ENCODE peak calls at places on chromosome 13, in five cellular contexts. One of them, this sample, is unnamed.
A peak's percentile ranks its signal among the peaks of the same experiment; 100 is the strongest.

GRCh38 chr13:113095146-113096051 is 10.2 kb upstream of the F7 start:
- DNase-seq in uterus: no peak
- DNase-seq in T-helper 17 cell: no peak
- DNase-seq in RPMI8226: no peak
- DNase-seq in AG09319: no peak
- DNase-seq in this sample: no peak

GRCh38 chr13:95480131-95480545 is 72.4 kb upstream of the CLDN10 start:
- DNase-seq in uterus: no peak
- DNase-seq in T-helper 17 cell: no peak
- DNase-seq in RPMI8226: no peak
- DNase-seq in AG09319: no peak
- DNase-seq in this sample: peak; percentile 90

GRCh38 chr13:50626031-50626643 is 217.4 kb downstream of the DLEU7 start:
- DNase-seq in uterus: no peak
- DNase-seq in T-helper 17 cell: no peak
- DNase-seq in RPMI8226: no peak
- DNase-seq in AG09319: no peak
- DNase-seq in this sample: peak; percentile 92

GRCh38 chr13:34207872-34208271 is 389.9 kb downstream of the RFC3 start:
- DNase-seq in uterus: no peak
- DNase-seq in T-helper 17 cell: no peak
- DNase-seq in RPMI8226: no peak
- DNase-seq in AG09319: no peak
- DNase-seq in this sample: no peak

GRCh38 chr13:66665991-66666390 is 564.1 kb downstream of the PCDH9 start:
- DNase-seq in uterus: no peak
- DNase-seq in T-helper 17 cell: no peak
- DNase-seq in RPMI8226: no peak
- DNase-seq in AG09319: peak; percentile 76
- DNase-seq in this sample: no peak

GRCh38 chr13:73776137-73776785 is 357.9 kb downstream of the KLF12 start:
- DNase-seq in uterus: no peak
- DNase-seq in T-helper 17 cell: no peak
- DNase-seq in RPMI8226: no peak
- DNase-seq in AG09319: no peak
- DNase-seq in this sample: no peak

GRCh38 chr13:34294483-34295129 is 476.7 kb downstream of the RFC3 start:
- DNase-seq in uterus: no peak
- DNase-seq in T-helper 17 cell: no peak
- DNase-seq in RPMI8226: no peak
- DNase-seq in AG09319: no peak
- DNase-seq in this sample: peak; percentile 17

GRCh38 chr13:93698016-93698613 is 471.5 kb downstream of the GPC6 start:
- DNase-seq in uterus: no peak
- DNase-seq in T-helper 17 cell: no peak
- DNase-seq in RPMI8226: no peak
- DNase-seq in AG09319: no peak
- DNase-seq in this sample: no peak

GRCh38 chr13:30364876-30365275 is 57.4 kb upstream of the UBE2L5 start:
- DNase-seq in uterus: no peak
- DNase-seq in T-helper 17 cell: no peak
- DNase-seq in RPMI8226: no peak
- DNase-seq in AG09319: no peak
- DNase-seq in this sample: no peak

GRCh38 chr13:50635504-50635903 is 208.0 kb downstream of the DLEU7 start:
- DNase-seq in uterus: peak; percentile 57
- DNase-seq in T-helper 17 cell: no peak
- DNase-seq in RPMI8226: no peak
- DNase-seq in AG09319: no peak
- DNase-seq in this sample: peak; percentile 91

GRCh38 chr13:77719128-77719527 is 21.6 kb downstream of the SLAIN1 start:
- DNase-seq in uterus: no peak
- DNase-seq in T-helper 17 cell: no peak
- DNase-seq in RPMI8226: no peak
- DNase-seq in AG09319: no peak
- DNase-seq in this sample: no peak

GRCh38 chr13:44302948-44303575 is 70.6 kb upstream of the SERP2 start:
- DNase-seq in uterus: no peak
- DNase-seq in T-helper 17 cell: no peak
- DNase-seq in RPMI8226: no peak
- DNase-seq in AG09319: no peak
- DNase-seq in this sample: no peak

GRCh38 chr13:47166341-47166740 is 269.5 kb upstream of the HTR2A start:
- DNase-seq in uterus: no peak
- DNase-seq in T-helper 17 cell: no peak
- DNase-seq in RPMI8226: no peak
- DNase-seq in AG09319: no peak
- DNase-seq in this sample: no peak

GRCh38 chr13:20401586-20401957 is 124.1 kb downstream of the CRYL1 start:
- DNase-seq in uterus: no peak
- DNase-seq in T-helper 17 cell: no peak
- DNase-seq in RPMI8226: no peak
- DNase-seq in AG09319: no peak
- DNase-seq in this sample: no peak

GRCh38 chr13:98406475-98406874 is 170.4 kb downstream of the STK24 start:
- DNase-seq in uterus: no peak
- DNase-seq in T-helper 17 cell: no peak
- DNase-seq in RPMI8226: no peak
- DNase-seq in AG09319: no peak
- DNase-seq in this sample: no peak

GRCh38 chr13:66506979-66507378 is 723.2 kb downstream of the PCDH9 start:
- DNase-seq in uterus: no peak
- DNase-seq in T-helper 17 cell: no peak
- DNase-seq in RPMI8226: no peak
- DNase-seq in AG09319: no peak
- DNase-seq in this sample: peak; percentile 62

GRCh38 chr13:85261757-85262346 is 537.4 kb downstream of the SLITRK6 start:
- DNase-seq in uterus: no peak
- DNase-seq in T-helper 17 cell: no peak
- DNase-seq in RPMI8226: peak; percentile 4
- DNase-seq in AG09319: no peak
- DNase-seq in this sample: peak; percentile 56

GRCh38 chr13:112450567-112451240 is 74.5 kb downstream of the SPACA7 start:
- DNase-seq in uterus: no peak
- DNase-seq in T-helper 17 cell: no peak
- DNase-seq in RPMI8226: no peak
- DNase-seq in AG09319: no peak
- DNase-seq in this sample: no peak

GRCh38 chr13:28329395-28330158 is 165.4 kb downstream of the FLT1 start:
- DNase-seq in uterus: peak; percentile 22
- DNase-seq in T-helper 17 cell: no peak
- DNase-seq in RPMI8226: no peak
- DNase-seq in AG09319: peak; percentile 89
- DNase-seq in this sample: no peak

GRCh38 chr13:71610876-71611275 is 256.1 kb downstream of the DACH1 start:
- DNase-seq in uterus: no peak
- DNase-seq in T-helper 17 cell: no peak
- DNase-seq in RPMI8226: no peak
- DNase-seq in AG09319: no peak
- DNase-seq in this sample: peak; percentile 57

GRCh38 chr13:44601596-44601995 is 25.5 kb upstream of the TSC22D1 start:
- DNase-seq in uterus: no peak
- DNase-seq in T-helper 17 cell: no peak
- DNase-seq in RPMI8226: no peak
- DNase-seq in AG09319: no peak
- DNase-seq in this sample: no peak

GRCh38 chr13:78596701-78597550 is 6.4 kb downstream of the POU4F1 start:
- DNase-seq in uterus: no peak
- DNase-seq in T-helper 17 cell: no peak
- DNase-seq in RPMI8226: no peak
- DNase-seq in AG09319: no peak
- DNase-seq in this sample: no peak

GRCh38 chr13:112688560-112689497 is 1.0 kb upstream of the ATP11A start:
- DNase-seq in uterus: no peak
- DNase-seq in T-helper 17 cell: peak; percentile 12
- DNase-seq in RPMI8226: no peak
- DNase-seq in AG09319: no peak
- DNase-seq in this sample: peak; percentile 38

GRCh38 chr13:112971288-112971643 is 2.3 kb downstream of the MCF2L start:
- DNase-seq in uterus: no peak
- DNase-seq in T-helper 17 cell: no peak
- DNase-seq in RPMI8226: no peak
- DNase-seq in AG09319: no peak
- DNase-seq in this sample: no peak

GRCh38 chr13:110646442-110647364 is 31.4 kb downstream of the NAXD start:
- DNase-seq in uterus: no peak
- DNase-seq in T-helper 17 cell: no peak
- DNase-seq in RPMI8226: no peak
- DNase-seq in AG09319: no peak
- DNase-seq in this sample: no peak

GRCh38 chr13:44309771-44310767 is 63.6 kb upstream of the SERP2 start:
- DNase-seq in uterus: no peak
- DNase-seq in T-helper 17 cell: no peak
- DNase-seq in RPMI8226: no peak
- DNase-seq in AG09319: no peak
- DNase-seq in this sample: no peak

GRCh38 chr13:28067526-28067925 is 32.9 kb downstream of the FLT3 start:
- DNase-seq in uterus: no peak
- DNase-seq in T-helper 17 cell: no peak
- DNase-seq in RPMI8226: no peak
- DNase-seq in AG09319: no peak
- DNase-seq in this sample: no peak

GRCh38 chr13:111893071-111893606 is 173.8 kb upstream of the SOX1 start:
- DNase-seq in uterus: no peak
- DNase-seq in T-helper 17 cell: no peak
- DNase-seq in RPMI8226: no peak
- DNase-seq in AG09319: no peak
- DNase-seq in this sample: no peak

GRCh38 chr13:114128348-114128623 is 4.1 kb downstream of the RASA3 start:
- DNase-seq in uterus: no peak
- DNase-seq in T-helper 17 cell: no peak
- DNase-seq in RPMI8226: no peak
- DNase-seq in AG09319: no peak
- DNase-seq in this sample: no peak

GRCh38 chr13:31930901-31931522 is 100.6 kb upstream of the FRY start:
- DNase-seq in uterus: no peak
- DNase-seq in T-helper 17 cell: no peak
- DNase-seq in RPMI8226: no peak
- DNase-seq in AG09319: no peak
- DNase-seq in this sample: peak; percentile 18

GRCh38 chr13:30333601-30334000 is 26.2 kb upstream of the KATNAL1 start:
- DNase-seq in uterus: no peak
- DNase-seq in T-helper 17 cell: no peak
- DNase-seq in RPMI8226: no peak
- DNase-seq in AG09319: no peak
- DNase-seq in this sample: no peak

GRCh38 chr13:59734393-59734792 is 429.3 kb downstream of the DIAPH3 start:
- DNase-seq in uterus: no peak
- DNase-seq in T-helper 17 cell: no peak
- DNase-seq in RPMI8226: no peak
- DNase-seq in AG09319: no peak
- DNase-seq in this sample: peak; percentile 15

GRCh38 chr13:46176756-46177155 is 5.2 kb downstream of the LCP1 start:
- DNase-seq in uterus: no peak
- DNase-seq in T-helper 17 cell: no peak
- DNase-seq in RPMI8226: peak; percentile 42
- DNase-seq in AG09319: no peak
- DNase-seq in this sample: peak; percentile 94

GRCh38 chr13:66895780-66896179 is 334.4 kb downstream of the PCDH9 start:
- DNase-seq in uterus: no peak
- DNase-seq in T-helper 17 cell: no peak
- DNase-seq in RPMI8226: no peak
- DNase-seq in AG09319: no peak
- DNase-seq in this sample: no peak

GRCh38 chr13:44303681-44304432 is 69.8 kb upstream of the SERP2 start:
- DNase-seq in uterus: peak; percentile 89
- DNase-seq in T-helper 17 cell: no peak
- DNase-seq in RPMI8226: no peak
- DNase-seq in AG09319: no peak
- DNase-seq in this sample: no peak

GRCh38 chr13:99176309-99177276 is 24.1 kb upstream of the UBAC2 start:
- DNase-seq in uterus: peak; percentile 69
- DNase-seq in T-helper 17 cell: peak; percentile 58
- DNase-seq in RPMI8226: peak; percentile 70
- DNase-seq in AG09319: no peak
- DNase-seq in this sample: peak; percentile 76

GRCh38 chr13:110342474-110342873 is 35.4 kb downstream of the COL4A2 start:
- DNase-seq in uterus: peak; percentile 13
- DNase-seq in T-helper 17 cell: no peak
- DNase-seq in RPMI8226: no peak
- DNase-seq in AG09319: no peak
- DNase-seq in this sample: no peak